ENCODE peak calls at places on chromosomes 2 and 18, in seven cellular contexts. V, B, G, T, U, C and X are unnamed samples.

GRCh38 chr2:28142403-28142802 is 250.3 kb upstream of the FOSL2 start:
- DNase-seq in V (no peak), B (no peak), G (no peak), T (no peak), U (no peak), C (no peak), X (no peak)

GRCh38 chr2:231184319-231184718 is 14.1 kb upstream of the ARMC9 start:
- DNase-seq in V (no peak), B (no peak), G (no peak), T (no peak), U (no peak), C (no peak), X (no peak)

GRCh38 chr2:89850881-89851582 is 1159.6 kb downstream of the RPIA start:
- DNase-seq in V (no peak), B (no peak), G (no peak), T (no peak), U (no peak), C (no peak), X (no peak)

GRCh38 chr2:215556979-215557378 is 121.1 kb upstream of the FN1 start:
- DNase-seq in V (peak; percentile 9), B (no peak), G (no peak), T (no peak), U (no peak), C (no peak), X (no peak)

GRCh38 chr2:54330226-54331094 is 74.4 kb upstream of the TSPYL6 start:
- DNase-seq in V (peak; percentile 96), B (peak; percentile 79), G (peak; percentile 93), T (peak; percentile 97), U (peak; percentile 84), C (peak; percentile 81), X (peak; percentile 98)

GRCh38 chr2:102226612-102227351 is 40.0 kb downstream of the IL1RL2 start:
- DNase-seq in V (no peak), B (no peak), G (no peak), T (no peak), U (no peak), C (peak; percentile 64), X (no peak)

GRCh38 chr18:34746614-34747013 is 36.5 kb downstream of the DTNA start:
- DNase-seq in V (no peak), B (no peak), G (peak; percentile 18), T (no peak), U (no peak), C (no peak), X (no peak)

GRCh38 chr2:236852977-236853374 is 232.7 kb upstream of the COPS8 start:
- DNase-seq in V (no peak), B (no peak), G (no peak), T (no peak), U (no peak), C (no peak), X (no peak)

GRCh38 chr18:73462092-73462491 is 594.3 kb upstream of the NETO1 start:
- DNase-seq in V (no peak), B (no peak), G (peak; percentile 0), T (no peak), U (no peak), C (no peak), X (no peak)

GRCh38 chr2:236661064-236661761 is 91.6 kb downstream of the ACKR3 start:
- DNase-seq in V (peak; percentile 77), B (no peak), G (no peak), T (no peak), U (no peak), C (no peak), X (no peak)

GRCh38 chr2:19973471-19973870 is 16.4 kb downstream of the WDR35 start:
- DNase-seq in V (no peak), B (no peak), G (no peak), T (no peak), U (no peak), C (no peak), X (no peak)

GRCh38 chr2:237207641-237208040 is 122.0 kb downstream of the COPS8 start:
- DNase-seq in V (no peak), B (no peak), G (no peak), T (no peak), U (no peak), C (no peak), X (peak; percentile 86)

GRCh38 chr2:85917887-85918795 is 29.4 kb upstream of the ST3GAL5 start:
- DNase-seq in V (peak; percentile 42), B (no peak), G (no peak), T (no peak), U (no peak), C (no peak), X (no peak)

GRCh38 chr2:10256031-10256524 is 46.6 kb upstream of the HPCAL1 start:
- DNase-seq in V (no peak), B (no peak), G (no peak), T (peak; percentile 0), U (no peak), C (no peak), X (peak; percentile 55)

GRCh38 chr18:12287684-12288405 is 20.2 kb upstream of the TUBB6 start:
- DNase-seq in V (peak; percentile 40), B (no peak), G (peak; percentile 16), T (peak; percentile 67), U (no peak), C (no peak), X (peak; percentile 91)

GRCh38 chr2:104028066-104028465 is 825.8 kb upstream of the POU3F3 start:
- DNase-seq in V (no peak), B (no peak), G (no peak), T (no peak), U (no peak), C (no peak), X (no peak)

GRCh38 chr18:8730080-8730827 is 24.9 kb downstream of the MTCL1 start:
- DNase-seq in V (peak; percentile 92), B (no peak), G (no peak), T (no peak), U (no peak), C (no peak), X (peak; percentile 78)

GRCh38 chr2:108982259-108982679 is 6.8 kb downstream of the EDAR start:
- DNase-seq in V (peak; percentile 57), B (no peak), G (no peak), T (no peak), U (no peak), C (no peak), X (no peak)

GRCh38 chr2:152200562-152201465 is 25.3 kb upstream of the STAM2 start:
- DNase-seq in V (peak; percentile 92), B (no peak), G (peak; percentile 42), T (no peak), U (no peak), C (no peak), X (peak; percentile 95)

GRCh38 chr2:218806346-218806978 is 24.5 kb downstream of the CYP27A1 start:
- DNase-seq in V (peak; percentile 14), B (no peak), G (no peak), T (no peak), U (no peak), C (no peak), X (peak; percentile 90)

GRCh38 chr2:239856620-239857285 is 168.4 kb downstream of the NDUFA10 start:
- DNase-seq in V (no peak), B (no peak), G (no peak), T (no peak), U (no peak), C (no peak), X (no peak)

GRCh38 chr2:30708491-30709290 is 98.6 kb downstream of the CAPN13 start:
- DNase-seq in V (peak; percentile 31), B (no peak), G (no peak), T (no peak), U (no peak), C (no peak), X (no peak)

GRCh38 chr2:74379851-74380789 is at the start of gene DCTN1:
- DNase-seq in V (peak; percentile 26), B (no peak), G (peak; percentile 82), T (peak; percentile 50), U (peak; percentile 7), C (no peak), X (peak; percentile 62)

GRCh38 chr2:12754643-12755042 is 37.9 kb downstream of the TRIB2 start:
- DNase-seq in V (no peak), B (no peak), G (no peak), T (peak; percentile 31), U (no peak), C (no peak), X (no peak)

GRCh38 chr2:121804340-121804739 is 48.9 kb downstream of the TSN start:
- DNase-seq in V (no peak), B (no peak), G (no peak), T (no peak), U (no peak), C (peak; percentile 39), X (no peak)

GRCh38 chr2:160114020-160114419 is 51.6 kb upstream of the PLA2R1 start:
- DNase-seq in V (no peak), B (no peak), G (no peak), T (no peak), U (no peak), C (no peak), X (no peak)

GRCh38 chr2:157540102-157540501 is 88.6 kb downstream of the ACVR1C start:
- DNase-seq in V (no peak), B (no peak), G (no peak), T (no peak), U (no peak), C (no peak), X (no peak)